ENCODE peak calls at places on chromosomes 7 and 10, in four cellular contexts. O is OCI-LY7, Q is HCT116, P is SK-N-SH. E is an unnamed sample.

GRCh38 chr10:82882722-82883121 is 1007.7 kb downstream of the NRG3 start:
- DNase-seq in O (no peak), Q (no peak), P (no peak), E (no peak)

GRCh38 chr7:64619705-64620104 is 46.2 kb upstream of the ZNF107 start:
- DNase-seq in O (peak), Q (no peak), P (no peak), E (no peak)

GRCh38 chr10:6185039-6185716 is 17.6 kb upstream of the PFKFB3 start:
- DNase-seq in O (no peak), Q (no peak), P (peak), E (peak)

GRCh38 chr10:28256776-28257175 is 46.1 kb downstream of the MPP7 start:
- DNase-seq in O (no peak), Q (no peak), P (no peak), E (no peak)

GRCh38 chr7:133230591-133231194 is 22.2 kb upstream of the EXOC4 start:
- DNase-seq in O (peak), Q (peak), P (peak), E (peak)

GRCh38 chr10:118572286-118573041 is 23.0 kb downstream of the PRLHR start:
- DNase-seq in O (no peak), Q (no peak), P (no peak), E (no peak)

GRCh38 chr10:110973400-110973799 is 54.0 kb downstream of the SHOC2 start:
- DNase-seq in O (no peak), Q (no peak), P (no peak), E (no peak)

GRCh38 chr10:103780242-103781149 is 74.9 kb downstream of the SH3PXD2A start:
- DNase-seq in O (no peak), Q (no peak), P (no peak), E (no peak)

GRCh38 chr7:590731-591551 is 71.3 kb upstream of the PDGFA start:
- DNase-seq in O (no peak), Q (no peak), P (no peak), E (no peak)

GRCh38 chr10:106175760-106176377 is 988.6 kb downstream of the SORCS1 start:
- DNase-seq in O (peak), Q (no peak), P (no peak), E (no peak)

GRCh38 chr7:13821152-13821787 is 168.2 kb downstream of the ETV1 start:
- DNase-seq in O (no peak), Q (no peak), P (no peak), E (no peak)

GRCh38 chr7:13827716-13828115 is 161.8 kb downstream of the ETV1 start:
- DNase-seq in O (no peak), Q (no peak), P (no peak), E (no peak)

GRCh38 chr7:13826752-13827151 is 162.7 kb downstream of the ETV1 start:
- DNase-seq in O (no peak), Q (no peak), P (no peak), E (no peak)

GRCh38 chr7:13822678-13823077 is 166.8 kb downstream of the ETV1 start:
- DNase-seq in O (no peak), Q (no peak), P (no peak), E (no peak)
- TF ChIP-seq CTCF in O (no peak), Q (no peak), P (no peak), E (no peak)

DNA sequence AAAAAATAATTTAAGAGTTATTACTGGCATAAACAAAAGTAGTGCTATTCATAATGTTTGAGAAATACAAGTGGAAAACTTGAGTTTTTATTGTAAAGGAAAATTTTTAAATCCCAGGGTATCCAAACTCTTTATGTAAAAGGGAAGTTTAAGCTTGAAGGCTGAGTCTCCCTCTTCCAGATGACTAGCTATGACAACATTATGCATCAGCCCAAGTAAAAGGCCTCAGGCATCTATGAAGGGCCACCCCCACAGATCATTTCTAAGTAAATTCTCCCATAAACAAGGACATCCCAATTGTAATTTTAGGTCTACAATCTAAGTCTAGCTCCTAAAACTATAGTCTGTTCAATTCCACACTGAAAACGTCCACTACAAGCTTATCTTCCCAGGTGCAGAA is 166.2 kb upstream of the STEAP1 start:
- DNase-seq in O (no peak), Q (no peak), P (no peak), E (no peak)
- TF ChIP-seq EZH2phosphoT487 in O (no peak), Q (no peak), P (no peak), E (no peak)

DNA sequence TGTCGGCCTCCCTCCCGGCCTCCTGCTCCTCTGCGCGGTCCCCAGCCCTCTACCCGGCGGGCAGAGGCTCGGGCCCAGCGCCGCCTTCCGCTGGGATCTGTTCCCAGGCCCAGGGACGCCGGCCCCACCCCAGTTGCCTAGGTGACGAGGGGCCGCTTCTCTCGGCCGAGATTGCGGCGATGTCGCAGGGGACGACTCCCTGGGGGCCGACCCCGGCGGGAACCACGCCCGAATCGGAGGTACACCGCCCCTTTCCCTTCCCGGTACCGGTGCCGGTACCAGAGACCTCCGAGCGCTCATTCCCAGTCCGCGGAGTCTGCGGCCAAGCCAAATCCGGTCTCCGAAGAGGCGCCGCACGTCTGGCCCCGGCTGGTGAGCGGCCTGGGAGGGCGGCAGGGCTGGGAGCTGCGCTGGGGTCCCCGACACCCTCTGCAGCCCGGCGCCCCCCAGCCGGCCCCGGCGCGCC is at the start of gene CABCOCO1:
- DNase-seq in O (no peak), Q (peak), P (peak), E (peak)
- TF ChIP-seq CTCF in O (no peak), Q (peak), P (peak), E (peak)

GRCh38 chr7:89987665-89988064 is 166.6 kb upstream of the STEAP1 start:
- DNase-seq in O (no peak), Q (no peak), P (no peak), E (no peak)
- TF ChIP-seq EZH2phosphoT487 in O (no peak), Q (no peak), P (no peak), E (no peak)

GRCh38 chr10:85477979-85478378 is 888.6 kb downstream of the GRID1 start:
- DNase-seq in O (no peak), Q (no peak), P (no peak), E (no peak)
- TF ChIP-seq CTCF in O (no peak), Q (no peak), P (no peak), E (no peak)

GRCh38 chr7:1639578-1640175 is 30.4 kb upstream of the ELFN1 start:
- DNase-seq in O (no peak), Q (no peak), P (peak), E (no peak)

GRCh38 chr7:1640376-1641172 is 29.5 kb upstream of the ELFN1 start:
- DNase-seq in O (no peak), Q (no peak), P (peak), E (no peak)

GRCh38 chr7:1637155-1637554 is 32.9 kb upstream of the ELFN1 start:
- DNase-seq in O (no peak), Q (no peak), P (no peak), E (no peak)

GRCh38 chr7:1638113-1638726 is 31.9 kb upstream of the ELFN1 start:
- DNase-seq in O (no peak), Q (no peak), P (no peak), E (peak)

DNA sequence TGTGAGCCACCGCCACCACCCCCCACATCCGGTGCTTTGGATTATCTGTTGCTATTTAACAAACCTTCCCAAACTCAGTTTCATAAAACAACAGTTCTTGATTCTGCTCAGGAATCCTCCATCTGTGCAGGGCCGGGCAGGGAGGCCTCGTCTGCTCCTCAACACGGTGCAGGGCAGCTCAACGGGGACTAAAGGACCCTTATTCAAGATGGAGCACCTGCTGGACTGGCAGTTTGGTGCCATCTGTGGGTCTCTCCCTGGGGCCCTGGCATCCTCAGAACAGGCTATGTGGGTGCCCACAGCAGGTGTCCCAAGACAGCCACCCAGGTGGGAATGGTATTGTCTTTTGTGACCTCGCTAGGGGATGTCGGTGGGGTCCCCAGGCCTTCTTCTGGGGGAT is 31.0 kb upstream of the ELFN1 start:
- DNase-seq in O (no peak), Q (no peak), P (no peak), E (no peak)
- TF ChIP-seq EZH2phosphoT487 in O (no peak), Q (no peak), P (no peak), E (no peak)